ENCODE peak calls at places on chromosomes 4 and X, in four cellular contexts. F is transverse colon, E is lower leg skin, U is HepG2. H is an unnamed sample.

GRCh38 chrX:71128915-71129765 is 10.7 kb downstream of the MED12 start:
- DNase-seq in F (peak; percentile 77), E (peak; percentile 93), U (peak; percentile 35), H (peak; percentile 84)

GRCh38 chr4:156230151-156230550 is 276.5 kb upstream of the CTSO start:
- DNase-seq in F (no peak), E (no peak), U (no peak), H (no peak)

GRCh38 chrX:13690836-13691235 is 1.9 kb downstream of the RAB9A start:
- DNase-seq in F (no peak), E (no peak), U (no peak), H (no peak)

GRCh38 chrX:318068-318738 is 393 bp downstream of the GTPBP6 start:
- DNase-seq in F (peak; percentile 99), E (peak; percentile 99), U (peak; percentile 98), H (no peak)

GRCh38 chr4:147596377-147596776 is 20.8 kb upstream of the TMEM184C start:
- DNase-seq in F (no peak), E (no peak), U (no peak), H (no peak)

GRCh38 chr4:41538887-41539498 is 1.0 kb downstream of the LIMCH1 start:
- DNase-seq in F (no peak), E (no peak), U (no peak), H (no peak)

GRCh38 chrX:104913348-104913747 is 307.1 kb downstream of the TEX13A start:
- DNase-seq in F (no peak), E (no peak), U (peak; percentile 1), H (no peak)

GRCh38 chr4:7417639-7418038 is 17.1 kb downstream of the PSAPL1 start:
- DNase-seq in F (peak; percentile 1), E (peak; percentile 57), U (no peak), H (no peak)

GRCh38 chr4:173009129-173009823 is 159.3 kb upstream of the GALNT7 start:
- DNase-seq in F (no peak), E (no peak), U (no peak), H (peak; percentile 48)

GRCh38 chrX:102067966-102068723 is 57.3 kb upstream of the TCEAL2 start:
- DNase-seq in F (no peak), E (no peak), U (peak; percentile 1), H (peak; percentile 0)

GRCh38 chr4:155005395-155006087 is 202.9 kb upstream of the NPY2R start:
- DNase-seq in F (no peak), E (no peak), U (no peak), H (no peak)

GRCh38 chr4:23584024-23584423 is 305.8 kb downstream of the PPARGC1A start:
- DNase-seq in F (no peak), E (no peak), U (no peak), H (no peak)

GRCh38 chrX:129359269-129359668 is 164.0 kb downstream of the SMARCA1 start:
- DNase-seq in F (no peak), E (no peak), U (peak; percentile 5), H (no peak)

GRCh38 chrX:45778621-45779020 is 577.9 kb upstream of the DIPK2B start:
- DNase-seq in F (no peak), E (no peak), U (no peak), H (no peak)

GRCh38 chrX:71917621-71918341 is 7.1 kb downstream of the NHSL2 start:
- DNase-seq in F (no peak), E (no peak), U (no peak), H (no peak)

GRCh38 chr4:74516321-74516720 is 71.4 kb downstream of the AREG start:
- DNase-seq in F (no peak), E (no peak), U (no peak), H (no peak)

GRCh38 chr4:69493515-69493914 is 2.2 kb downstream of the UGT2B4 start:
- DNase-seq in F (no peak), E (no peak), U (peak; percentile 58), H (no peak)

GRCh38 chrX:139739138-139739537 is 31.2 kb upstream of the MCF2 start:
- DNase-seq in F (no peak), E (no peak), U (no peak), H (no peak)

GRCh38 chrX:56385336-56385735 is 153.2 kb downstream of the KLF8 start:
- DNase-seq in F (no peak), E (no peak), U (no peak), H (no peak)

GRCh38 chr4:109989044-109989443 is 76.4 kb downstream of the EGF start:
- DNase-seq in F (no peak), E (no peak), U (no peak), H (no peak)

GRCh38 chrX:20609916-20610415 is 343.3 kb upstream of the RPS6KA3 start:
- DNase-seq in F (no peak), E (no peak), U (no peak), H (no peak)

GRCh38 chr4:14856076-14856926 is 146.0 kb upstream of the CPEB2 start:
- DNase-seq in F (peak; percentile 65), E (peak; percentile 89), U (peak; percentile 4), H (peak; percentile 30)

GRCh38 chrX:140057001-140057411 is 91.7 kb upstream of the CXorf66 start:
- DNase-seq in F (peak; percentile 67), E (peak; percentile 90), U (peak; percentile 51), H (peak; percentile 52)

GRCh38 chr4:52704676-52705075 is 45.6 kb upstream of the USP46 start:
- DNase-seq in F (no peak), E (no peak), U (no peak), H (no peak)

GRCh38 chrX:13283968-13284914 is 35.6 kb downstream of the ATXN3L start:
- DNase-seq in F (no peak), E (no peak), U (no peak), H (no peak)

GRCh38 chr4:98754736-98755135 is 96.3 kb upstream of the TSPAN5 start:
- DNase-seq in F (no peak), E (no peak), U (no peak), H (no peak)

GRCh38 chr4:145808021-145808650 is 128.2 kb downstream of the C4orf51 start:
- DNase-seq in F (no peak), E (no peak), U (peak; percentile 85), H (peak; percentile 49)

GRCh38 chr4:142671516-142671915 is 174.6 kb downstream of the INPP4B start:
- DNase-seq in F (no peak), E (no peak), U (no peak), H (peak; percentile 3)

GRCh38 chrX:22063284-22063683 is 31.2 kb downstream of the PHEX start:
- DNase-seq in F (no peak), E (no peak), U (no peak), H (no peak)

GRCh38 chr4:93396274-93396673 is 432.3 kb upstream of the ATOH1 start:
- DNase-seq in F (no peak), E (no peak), U (no peak), H (no peak)

GRCh38 chrX:150226223-150226965 is 136.7 kb upstream of the MAMLD1 start:
- DNase-seq in F (no peak), E (peak; percentile 74), U (no peak), H (no peak)

GRCh38 chr4:83224502-83225197 is 59.9 kb downstream of the COQ2 start:
- DNase-seq in F (no peak), E (no peak), U (no peak), H (no peak)

GRCh38 chrX:9465380-9466114 is 689 bp downstream of the TBL1X start:
- DNase-seq in F (peak; percentile 23), E (no peak), U (no peak), H (peak; percentile 50)

GRCh38 chr4:115871596-115871995 is 758.2 kb upstream of the NDST4 start:
- DNase-seq in F (no peak), E (no peak), U (no peak), H (no peak)

GRCh38 chr4:101419324-101420135 is 72.2 kb upstream of the PPP3CA start:
- DNase-seq in F (peak; percentile 16), E (no peak), U (no peak), H (no peak)

GRCh38 chr4:101277661-101278060 is 69.7 kb downstream of the PPP3CA start:
- DNase-seq in F (no peak), E (no peak), U (no peak), H (no peak)

GRCh38 chrX:1661922-1662221 is 47.0 kb downstream of the ASMT start:
- DNase-seq in F (no peak), E (peak; percentile 75), U (no peak), H (no peak)
- TF ChIP-seq POLR2A in F (no peak), E (no peak), U (no peak), H (no peak)

DNA sequence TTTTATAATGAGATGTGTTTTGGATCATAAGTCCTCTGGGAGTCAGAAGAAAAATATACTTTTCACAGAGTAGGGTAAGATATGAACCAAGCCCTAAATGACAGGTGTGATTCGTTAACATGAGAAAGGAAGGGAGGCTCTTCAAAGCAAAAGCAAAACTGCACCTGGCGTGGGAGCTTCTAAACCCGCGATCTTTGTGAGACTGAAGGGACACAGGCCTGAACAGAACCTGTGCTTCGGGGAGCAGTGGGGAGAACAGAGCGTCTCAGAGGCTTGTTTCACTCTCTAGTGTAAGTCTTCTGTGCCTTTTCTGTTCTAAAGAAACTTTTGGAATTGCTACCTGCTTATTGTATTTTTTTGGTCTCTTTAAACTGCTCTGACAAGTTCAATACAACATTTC is 30.2 kb upstream of the CYP4V2 start:
- DNase-seq in F (peak; percentile 47), E (no peak), U (no peak), H (no peak)
- TF ChIP-seq POLR2A in F (no peak), E (no peak), U (no peak), H (no peak)

GRCh38 chr4:103400405-103400804 is 202.3 kb upstream of the CENPE start:
- DNase-seq in F (no peak), E (no peak), U (peak; percentile 38), H (no peak)

GRCh38 chr4:103402198-103402597 is 204.1 kb upstream of the CENPE start:
- DNase-seq in F (no peak), E (no peak), U (no peak), H (no peak)

DNA sequence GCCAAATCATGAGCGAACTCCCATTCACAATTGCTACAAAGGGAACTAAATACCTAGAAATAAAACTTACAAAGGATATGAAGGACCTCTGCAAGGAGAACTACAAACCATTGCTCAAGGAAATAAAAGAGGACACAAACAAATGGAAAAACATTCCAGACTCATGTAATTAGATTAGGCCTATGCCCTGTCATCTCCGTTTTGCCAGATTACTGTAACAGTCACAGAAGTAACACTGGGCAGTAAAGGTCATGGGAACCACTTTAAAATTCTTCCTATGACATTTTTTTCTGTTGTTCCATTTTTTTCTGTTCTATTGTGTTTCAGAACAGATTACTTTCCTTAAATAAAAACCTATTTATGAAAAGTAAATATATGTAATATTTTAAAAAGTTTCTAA is 199.4 kb upstream of the CENPE start:
- DNase-seq in F (no peak), E (no peak), U (no peak), H (no peak)
- TF ChIP-seq POLR2A in F (no peak), E (no peak), U (no peak), H (no peak)

DNA sequence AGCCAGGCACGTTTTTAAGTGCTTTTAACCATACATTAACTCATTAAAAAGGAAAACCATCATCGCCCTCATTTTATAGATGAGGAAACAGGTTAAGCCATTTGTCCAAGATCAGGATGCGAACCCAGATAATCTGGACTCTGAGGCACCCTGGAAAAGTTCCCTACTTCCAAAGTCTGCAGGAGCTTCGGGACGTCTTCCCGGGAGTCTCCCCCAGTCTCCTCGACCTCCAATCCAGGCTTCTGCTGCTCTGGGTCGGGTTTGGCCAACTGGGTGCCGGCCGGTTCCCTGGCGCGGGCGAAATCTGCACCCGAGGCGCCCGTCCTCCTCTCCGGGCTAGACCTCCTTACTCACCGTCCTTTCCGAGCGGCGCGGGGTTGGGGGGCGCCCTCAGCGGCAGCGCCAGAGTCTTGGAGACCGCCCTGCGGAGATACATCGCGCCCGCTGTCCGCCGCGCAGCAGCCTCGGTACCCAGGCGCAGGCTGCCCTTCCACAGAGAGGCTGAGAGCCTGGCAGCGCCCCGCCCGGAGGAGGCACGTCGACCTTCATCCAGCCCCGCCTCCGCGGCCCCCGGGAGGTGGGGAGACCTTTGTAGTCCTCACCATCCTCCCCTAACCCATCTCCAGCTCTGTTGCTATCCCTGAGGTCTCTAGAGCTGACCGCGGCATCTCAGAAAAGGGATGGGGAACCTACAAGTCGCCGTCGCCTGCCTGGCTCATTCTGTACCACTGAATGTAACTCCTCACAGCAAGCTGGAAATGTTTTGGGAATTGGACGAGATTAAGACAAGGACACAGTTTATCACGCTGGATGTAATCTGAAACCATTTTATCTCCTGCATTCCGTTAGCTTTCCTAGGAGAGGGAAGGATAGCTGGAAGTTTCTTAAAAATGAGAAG is at the start of gene MGARP:
- DNase-seq in F (no peak), E (no peak), U (no peak), H (peak; percentile 30)
- TF ChIP-seq POLR2A in F (no peak), E (no peak), U (no peak), H (no peak)